ENCODE peak calls at places on chromosomes 3 and 15, in ten cellular contexts. P, G, B, C, A, F, T, W, M and R are unnamed samples.
A peak's percentile ranks its signal among the peaks of the same experiment; 100 is the strongest.

GRCh38 chr3:51190827-51191226 is 194.3 kb upstream of the MANF start:
- DNase-seq in A (no peak), M (no peak), P (no peak), F (no peak), W (no peak), G (no peak), T (no peak), C (no peak), B (no peak), R (no peak)

GRCh38 chr3:134928819-134929218 is 133.8 kb downstream of the EPHB1 start:
- DNase-seq in G (peak; percentile 14), M (no peak), C (no peak), W (no peak), T (no peak), B (no peak), A (no peak), P (no peak), F (no peak), R (no peak)

GRCh38 chr15:85430406-85431204 is 50.2 kb downstream of the AKAP13 start:
- DNase-seq in W (no peak), M (no peak), G (no peak), C (no peak), P (peak; percentile 45), F (no peak), T (no peak), B (no peak), A (no peak), R (no peak)

GRCh38 chr3:169362261-169362660 is 301.3 kb downstream of the MECOM start:
- DNase-seq in B (peak; percentile 22), G (no peak), F (no peak), P (no peak), A (no peak), T (no peak), C (no peak), M (peak; percentile 46), W (no peak), R (no peak)

GRCh38 chr3:185094691-185095090 is 58.2 kb downstream of the C3orf70 start:
- DNase-seq in W (no peak), B (peak; percentile 19), T (no peak), A (no peak), G (no peak), C (no peak), P (no peak), F (no peak), M (no peak), R (no peak)

GRCh38 chr15:66298803-66299251 is 5.5 kb downstream of the DIS3L start:
- DNase-seq in A (peak; percentile 7), T (no peak), B (no peak), M (no peak), C (no peak), G (no peak), P (no peak), F (no peak), W (no peak), R (no peak)

GRCh38 chr3:47004369-47005211 is 25.1 kb downstream of the NBEAL2 start:
- DNase-seq in T (no peak), B (no peak), M (no peak), C (peak; percentile 14), F (peak; percentile 47), P (no peak), W (peak; percentile 49), A (no peak), G (no peak), R (no peak)

GRCh38 chr15:77180757-77181156 is 109.8 kb upstream of the TSPAN3 start:
- DNase-seq in G (no peak), P (no peak), T (no peak), A (peak; percentile 24), W (no peak), M (no peak), C (no peak), B (peak; percentile 56), F (no peak), R (peak; percentile 13)

GRCh38 chr3:193832833-193833413 is 239.9 kb downstream of the OPA1 start:
- DNase-seq in M (no peak), B (no peak), A (no peak), C (no peak), F (no peak), P (no peak), T (no peak), G (no peak), W (no peak), R (no peak)

GRCh38 chr3:120469440-120470415 is 18.9 kb upstream of the FSTL1 start:
- DNase-seq in C (no peak), A (peak; percentile 38), F (no peak), M (peak; percentile 61), W (no peak), P (no peak), T (no peak), G (no peak), B (no peak), R (no peak)

GRCh38 chr3:50304601-50305000 is 1.2 kb upstream of the HYAL1 start:
- DNase-seq in C (no peak), F (no peak), W (no peak), M (peak; percentile 22), T (no peak), B (peak; percentile 65), P (no peak), G (no peak), A (no peak), R (no peak)

GRCh38 chr15:70528270-70528706 is 235.1 kb downstream of the UACA start:
- DNase-seq in W (peak; percentile 75), F (peak; percentile 57), M (peak; percentile 61), B (no peak), G (peak; percentile 95), A (no peak), C (peak; percentile 84), T (no peak), P (peak; percentile 68), R (peak; percentile 75)

GRCh38 chr3:188349276-188349962 is 195.5 kb downstream of the LPP start:
- DNase-seq in F (no peak), G (no peak), W (no peak), C (no peak), M (peak; percentile 42), P (no peak), T (no peak), A (peak; percentile 9), B (peak; percentile 24), R (no peak)

GRCh38 chr3:11435420-11435819 is 163.2 kb downstream of the ATG7 start:
- DNase-seq in C (no peak), W (no peak), A (no peak), M (no peak), B (peak; percentile 71), G (no peak), T (no peak), F (no peak), P (no peak), R (no peak)

GRCh38 chr3:177126015-177126773 is 71.1 kb downstream of the TBL1XR1 start:
- DNase-seq in F (no peak), B (peak; percentile 91), A (peak; percentile 58), G (no peak), W (no peak), M (peak; percentile 57), T (no peak), C (no peak), P (no peak), R (no peak)

GRCh38 chr3:126194713-126195305 is 14.4 kb upstream of the ALDH1L1 start:
- DNase-seq in M (no peak), A (no peak), P (no peak), F (no peak), C (no peak), T (no peak), G (no peak), W (no peak), B (peak; percentile 22), R (no peak)

GRCh38 chr3:171223396-171223795 is 196.9 kb upstream of the SLC2A2 start:
- DNase-seq in B (no peak), A (no peak), W (no peak), C (no peak), F (no peak), T (no peak), G (no peak), M (no peak), P (no peak), R (no peak)

GRCh38 chr3:105729662-105730061 is 139.2 kb downstream of the CBLB start:
- DNase-seq in M (no peak), P (no peak), B (peak; percentile 39), T (no peak), A (no peak), G (no peak), C (no peak), F (no peak), W (no peak), R (no peak)

GRCh38 chr15:87623832-87624231 is 632.7 kb downstream of the NTRK3 start:
- DNase-seq in A (no peak), W (no peak), B (no peak), T (no peak), M (peak; percentile 2), F (no peak), P (peak; percentile 7), C (peak; percentile 31), G (peak; percentile 21), R (peak; percentile 15)

GRCh38 chr3:10228248-10228950 is 19.9 kb upstream of the TATDN2 start:
- DNase-seq in F (no peak), A (no peak), W (peak; percentile 78), B (no peak), M (no peak), G (peak; percentile 90), C (peak; percentile 40), T (no peak), P (peak; percentile 55), R (peak; percentile 96)

GRCh38 chr3:190673157-190673556 is 159.3 kb downstream of the IL1RAP start:
- DNase-seq in A (peak; percentile 12), F (no peak), P (no peak), W (no peak), M (no peak), G (no peak), B (peak; percentile 35), C (no peak), T (no peak), R (no peak)

GRCh38 chr3:112531358-112531781 is 30.4 kb downstream of the ATG3 start:
- DNase-seq in F (no peak), B (peak; percentile 54), P (no peak), T (no peak), A (peak; percentile 31), M (peak; percentile 55), C (no peak), W (no peak), G (peak; percentile 48), R (peak; percentile 72)

GRCh38 chr15:64703632-64703959 is 71.8 kb downstream of the RBPMS2 start:
- DNase-seq in W (no peak), A (no peak), P (no peak), B (peak; percentile 26), G (no peak), C (no peak), T (no peak), F (no peak), M (peak; percentile 11), R (no peak)

GRCh38 chr3:178705925-178706324 is 169.7 kb downstream of the KCNMB2 start:
- DNase-seq in P (no peak), T (no peak), B (no peak), C (no peak), M (peak; percentile 46), G (no peak), W (no peak), F (no peak), A (peak; percentile 21), R (no peak)

GRCh38 chr3:185558395-185558794 is 6.0 kb upstream of the LIPH start:
- DNase-seq in C (no peak), M (peak; percentile 83), F (peak; percentile 85), G (no peak), T (no peak), A (no peak), P (no peak), W (no peak), B (no peak), R (no peak)